ENCODE peak calls at places on chromosomes 5 and 9, in six cellular contexts. One of them, this sample, is unnamed. For H3K9me3, the result is how much of the 10 kb centered on the place peaks cover.

GRCh38 chr9:116697341-116697740 is 10.2 kb downstream of the TRIM32 start:
- DNase-seq in PC-3: no peak
- DNase-seq in SK-N-SH: no peak
- DNase-seq in colonic mucosa: no peak
- DNase-seq in GM23248: peak
- DNase-seq in H1: no peak
- DNase-seq in this sample: no peak

GRCh38 chr5:21225223-21226064 is 1237.4 kb upstream of the CDH18 start:
- DNase-seq in PC-3: peak
- DNase-seq in SK-N-SH: no peak
- DNase-seq in colonic mucosa: no peak
- DNase-seq in GM23248: no peak
- DNase-seq in H1: no peak
- DNase-seq in this sample: no peak

GRCh38 chr9:100101608-100102007 is 2.6 kb downstream of the INVS start:
- DNase-seq in PC-3: no peak
- DNase-seq in SK-N-SH: no peak
- DNase-seq in colonic mucosa: no peak
- DNase-seq in GM23248: no peak
- DNase-seq in H1: no peak
- DNase-seq in this sample: no peak

GRCh38 chr9:76216161-76216649 is 178.0 kb downstream of the RFK start:
- DNase-seq in PC-3: peak
- DNase-seq in SK-N-SH: no peak
- DNase-seq in colonic mucosa: no peak
- DNase-seq in GM23248: peak
- DNase-seq in H1: no peak
- DNase-seq in this sample: no peak

GRCh38 chr9:92077868-92078267 is 37.3 kb downstream of the SPTLC1 start:
- DNase-seq in PC-3: no peak
- DNase-seq in SK-N-SH: no peak
- DNase-seq in colonic mucosa: no peak
- DNase-seq in GM23248: no peak
- DNase-seq in H1: no peak
- DNase-seq in this sample: no peak

GRCh38 chr9:129283705-129284606 is 105.9 kb upstream of the IER5L start:
- DNase-seq in PC-3: no peak
- DNase-seq in SK-N-SH: no peak
- DNase-seq in colonic mucosa: no peak
- DNase-seq in GM23248: no peak
- DNase-seq in H1: peak
- DNase-seq in this sample: no peak

GRCh38 chr9:95509851-95510529 is 6.8 kb downstream of the PTCH1 start:
- DNase-seq in PC-3: no peak
- DNase-seq in SK-N-SH: no peak
- DNase-seq in colonic mucosa: peak
- DNase-seq in GM23248: peak
- DNase-seq in H1: no peak
- DNase-seq in this sample: no peak

GRCh38 chr5:68550031-68550430 is 334.5 kb downstream of the PIK3R1 start:
- DNase-seq in PC-3: no peak
- DNase-seq in SK-N-SH: no peak
- DNase-seq in colonic mucosa: no peak
- DNase-seq in GM23248: no peak
- DNase-seq in H1: no peak
- DNase-seq in this sample: no peak

GRCh38 chr5:57007349-57007748 is 55.4 kb upstream of the MIER3 start:
- DNase-seq in PC-3: no peak
- DNase-seq in SK-N-SH: no peak
- DNase-seq in colonic mucosa: no peak
- DNase-seq in GM23248: no peak
- DNase-seq in H1: no peak
- DNase-seq in this sample: no peak

GRCh38 chr9:121299467-121300282 is 31.7 kb downstream of the GSN start:
- DNase-seq in PC-3: no peak
- DNase-seq in SK-N-SH: peak
- DNase-seq in colonic mucosa: peak
- DNase-seq in GM23248: peak
- DNase-seq in H1: peak
- DNase-seq in this sample: no peak

GRCh38 chr5:148060881-148061280 is 2.9 kb upstream of the SPINK5 start:
- DNase-seq in PC-3: no peak
- DNase-seq in SK-N-SH: no peak
- DNase-seq in colonic mucosa: no peak
- DNase-seq in GM23248: no peak
- DNase-seq in H1: no peak
- DNase-seq in this sample: no peak

GRCh38 chr5:159377653-159378052 is 47.4 kb upstream of the IL12B start:
- DNase-seq in PC-3: no peak
- DNase-seq in SK-N-SH: no peak
- DNase-seq in colonic mucosa: no peak
- DNase-seq in GM23248: no peak
- DNase-seq in H1: no peak
- DNase-seq in this sample: no peak

GRCh38 chr9:84759300-84759750 is 89.8 kb downstream of the NTRK2 start:
- DNase-seq in PC-3: peak
- DNase-seq in SK-N-SH: no peak
- DNase-seq in colonic mucosa: no peak
- DNase-seq in GM23248: no peak
- DNase-seq in H1: no peak
- DNase-seq in this sample: no peak

GRCh38 chr9:38057416-38058195 is 11.4 kb downstream of the SHB start:
- DNase-seq in PC-3: no peak
- DNase-seq in SK-N-SH: no peak
- DNase-seq in colonic mucosa: no peak
- DNase-seq in GM23248: no peak
- DNase-seq in H1: no peak
- DNase-seq in this sample: no peak

GRCh38 chr9:131483319-131484050 is 19.2 kb upstream of the POMT1 start:
- DNase-seq in PC-3: no peak
- DNase-seq in SK-N-SH: no peak
- DNase-seq in colonic mucosa: no peak
- DNase-seq in GM23248: no peak
- DNase-seq in H1: no peak
- DNase-seq in this sample: no peak

GRCh38 chr5:157682257-157682656 is 10.9 kb downstream of the C5orf52 start:
- DNase-seq in PC-3: no peak
- DNase-seq in SK-N-SH: no peak
- DNase-seq in colonic mucosa: no peak
- DNase-seq in GM23248: no peak
- DNase-seq in H1: no peak
- DNase-seq in this sample: no peak

GRCh38 chr5:146751781-146752401 is 126.7 kb downstream of the PPP2R2B start:
- DNase-seq in PC-3: no peak
- DNase-seq in SK-N-SH: no peak
- DNase-seq in colonic mucosa: no peak
- DNase-seq in GM23248: no peak
- DNase-seq in H1: no peak
- DNase-seq in this sample: no peak

GRCh38 chr5:73499756-73500155 is 1.5 kb downstream of the BTF3 start:
- DNase-seq in PC-3: no peak
- DNase-seq in SK-N-SH: no peak
- DNase-seq in colonic mucosa: no peak
- DNase-seq in GM23248: no peak
- DNase-seq in H1: no peak
- DNase-seq in this sample: no peak

GRCh38 chr5:1473746-1474145 is 28.5 kb upstream of the SLC6A3 start:
- DNase-seq in PC-3: no peak
- DNase-seq in SK-N-SH: peak
- DNase-seq in colonic mucosa: no peak
- DNase-seq in GM23248: no peak
- DNase-seq in H1: no peak
- DNase-seq in this sample: no peak

GRCh38 chr5:4862500-4862899 is 277.6 kb upstream of the ADAMTS16 start:
- DNase-seq in PC-3: peak
- DNase-seq in SK-N-SH: peak
- DNase-seq in colonic mucosa: no peak
- DNase-seq in GM23248: peak
- DNase-seq in H1: no peak
- DNase-seq in this sample: peak

GRCh38 chr9:34158362-34158869 is 20.4 kb upstream of the UBAP1 start:
- DNase-seq in PC-3: peak
- DNase-seq in SK-N-SH: no peak
- DNase-seq in colonic mucosa: no peak
- DNase-seq in GM23248: peak
- DNase-seq in H1: no peak
- DNase-seq in this sample: no peak

GRCh38 chr9:21796768-21797167 is 5.7 kb upstream of the MTAP start:
- DNase-seq in PC-3: peak
- DNase-seq in SK-N-SH: no peak
- DNase-seq in colonic mucosa: no peak
- DNase-seq in GM23248: peak
- DNase-seq in H1: no peak
- DNase-seq in this sample: no peak

DNA sequence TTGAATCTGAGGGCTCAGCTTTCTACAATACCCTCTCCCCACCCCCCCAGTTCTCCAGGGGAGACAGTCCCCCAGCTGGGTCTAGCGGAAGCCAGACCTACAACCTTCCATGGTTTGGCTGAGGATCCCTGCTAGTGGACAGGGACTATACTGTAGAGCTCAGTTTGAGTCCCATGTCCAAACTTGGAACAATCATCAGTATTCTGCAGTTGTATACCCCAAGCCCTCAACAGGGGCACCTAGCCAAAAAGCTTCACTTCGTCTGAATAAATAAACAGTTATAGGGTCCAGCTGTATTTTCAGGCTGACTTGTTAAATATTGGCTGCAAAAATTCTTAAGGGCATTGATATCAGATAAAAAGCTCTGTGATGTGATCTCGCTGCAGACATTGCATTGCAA is 15.4 kb upstream of the C9 start:
- DNase-seq in PC-3: no peak
- DNase-seq in SK-N-SH: no peak
- DNase-seq in colonic mucosa: no peak
- DNase-seq in GM23248: no peak
- DNase-seq in H1: no peak
- DNase-seq in this sample: no peak
- H3K9ac ChIP-seq in PC-3: no peak
- H3K9ac ChIP-seq in SK-N-SH: no peak
- H3K9ac ChIP-seq in colonic mucosa: no peak
- H3K9ac ChIP-seq in GM23248: no peak
- H3K9ac ChIP-seq in H1: no peak
- H3K9ac ChIP-seq in this sample: no peak

DNA sequence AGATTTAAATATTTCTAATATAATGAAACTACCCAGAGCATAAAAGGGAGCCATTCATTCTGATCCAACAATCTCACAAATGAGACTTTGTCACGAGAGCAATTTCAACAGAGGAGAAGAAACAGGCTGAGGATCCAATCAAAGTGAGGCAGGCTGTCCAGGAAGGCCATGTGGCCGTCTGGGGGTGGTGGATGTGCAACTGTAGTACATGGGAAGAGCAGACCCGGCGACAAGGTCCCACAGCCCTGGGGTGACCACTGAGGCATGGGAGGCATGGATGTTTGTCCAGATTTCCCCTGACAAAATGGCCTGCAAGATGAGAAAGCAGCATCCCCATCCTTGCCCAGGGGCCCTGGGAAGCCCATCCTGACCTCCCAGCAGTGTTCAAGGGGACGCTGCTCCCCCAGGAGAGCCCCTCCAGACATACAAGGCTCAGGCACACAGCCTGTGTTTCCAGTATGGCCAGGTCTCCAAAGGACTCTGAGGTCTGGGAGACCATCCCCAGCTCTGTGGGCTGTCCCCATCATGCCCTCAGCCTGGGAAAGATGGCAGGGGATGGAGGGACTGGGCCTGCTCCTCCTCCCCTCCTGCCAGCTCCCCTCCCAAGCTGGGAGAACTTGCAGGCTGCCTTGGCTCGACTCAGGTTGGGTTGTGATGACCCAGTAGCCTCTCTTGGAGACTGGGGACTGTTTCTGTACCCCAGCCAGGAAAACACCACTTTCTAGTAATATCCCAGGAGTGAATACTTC is 27.5 kb upstream of the FCN2 start:
- DNase-seq in PC-3: no peak
- DNase-seq in SK-N-SH: no peak
- DNase-seq in colonic mucosa: no peak
- DNase-seq in GM23248: peak
- DNase-seq in H1: no peak
- DNase-seq in this sample: no peak
- H3K9me3 ChIP-seq in PC-3: under half
- H3K9me3 ChIP-seq in SK-N-SH: under half
- H3K9me3 ChIP-seq in colonic mucosa: under half
- H3K9me3 ChIP-seq in GM23248: under half
- H3K9me3 ChIP-seq in H1: under half
- H3K9me3 ChIP-seq in this sample: under half

GRCh38 chr5:150589791-150590601 is 50.5 kb upstream of the SYNPO start:
- DNase-seq in PC-3: no peak
- DNase-seq in SK-N-SH: peak
- DNase-seq in colonic mucosa: peak
- DNase-seq in GM23248: peak
- DNase-seq in H1: no peak
- DNase-seq in this sample: no peak

GRCh38 chr5:150587016-150587415 is 53.4 kb upstream of the SYNPO start:
- DNase-seq in PC-3: no peak
- DNase-seq in SK-N-SH: no peak
- DNase-seq in colonic mucosa: no peak
- DNase-seq in GM23248: no peak
- DNase-seq in H1: no peak
- DNase-seq in this sample: no peak

GRCh38 chr5:150585781-150586461 is 54.5 kb upstream of the SYNPO start:
- DNase-seq in PC-3: no peak
- DNase-seq in SK-N-SH: no peak
- DNase-seq in colonic mucosa: peak
- DNase-seq in GM23248: no peak
- DNase-seq in H1: no peak
- DNase-seq in this sample: no peak

GRCh38 chr5:150588495-150588890 is 52.0 kb upstream of the SYNPO start:
- DNase-seq in PC-3: no peak
- DNase-seq in SK-N-SH: no peak
- DNase-seq in colonic mucosa: peak
- DNase-seq in GM23248: no peak
- DNase-seq in H1: no peak
- DNase-seq in this sample: no peak

DNA sequence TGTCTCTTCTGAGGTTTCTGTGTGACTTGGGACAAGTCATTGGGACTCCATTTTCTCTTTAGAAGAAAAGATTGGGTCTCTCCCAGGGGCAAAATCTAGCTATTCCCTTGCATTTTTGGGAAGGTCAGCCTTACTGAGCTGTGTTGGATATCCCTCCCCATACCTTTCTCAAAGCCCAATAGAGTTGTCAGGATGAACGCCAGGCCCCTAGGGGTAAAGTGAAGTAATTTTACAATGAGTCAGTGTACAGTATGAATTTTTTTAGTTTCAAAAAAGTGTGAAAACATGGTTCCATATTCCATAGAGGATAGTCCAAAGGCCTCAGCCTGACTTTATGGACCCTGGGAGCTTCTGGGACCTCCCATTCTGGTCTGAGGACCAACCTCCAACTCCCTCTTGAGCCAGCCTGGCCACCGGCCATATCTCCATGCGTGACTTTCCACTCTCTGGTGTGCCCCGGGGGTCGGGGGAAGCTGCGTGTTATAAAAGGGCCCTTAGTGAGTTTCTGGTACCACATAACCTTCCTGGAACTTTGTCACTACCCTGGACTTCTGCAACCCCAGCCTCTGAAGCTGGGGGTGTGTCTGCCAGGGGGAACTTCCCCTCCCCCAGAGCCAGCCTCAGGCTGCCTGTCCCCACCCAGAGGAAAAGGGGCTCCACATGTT is 52.5 kb upstream of the SYNPO start:
- DNase-seq in PC-3: no peak
- DNase-seq in SK-N-SH: no peak
- DNase-seq in colonic mucosa: no peak
- DNase-seq in GM23248: peak
- DNase-seq in H1: no peak
- DNase-seq in this sample: no peak
- H3K9ac ChIP-seq in PC-3: no peak
- H3K9ac ChIP-seq in SK-N-SH: no peak
- H3K9ac ChIP-seq in colonic mucosa: no peak
- H3K9ac ChIP-seq in GM23248: no peak
- H3K9ac ChIP-seq in H1: no peak
- H3K9ac ChIP-seq in this sample: no peak

GRCh38 chr9:103203172-103203571 is 208.0 kb downstream of the CYLC2 start:
- DNase-seq in PC-3: no peak
- DNase-seq in SK-N-SH: no peak
- DNase-seq in colonic mucosa: no peak
- DNase-seq in GM23248: no peak
- DNase-seq in H1: no peak
- DNase-seq in this sample: no peak
- H3K9me3 ChIP-seq in PC-3: under half
- H3K9me3 ChIP-seq in SK-N-SH: under half
- H3K9me3 ChIP-seq in colonic mucosa: under half
- H3K9me3 ChIP-seq in GM23248: under half
- H3K9me3 ChIP-seq in H1: under half
- H3K9me3 ChIP-seq in this sample: under half